ENCODE peak calls at places on chromosomes 11 and 22, in four cellular contexts. One of them, this sample, is unnamed.

GRCh38 chr11:116109228-116109627 is 605.0 kb upstream of the CADM1 start:
- DNase-seq in MM.1S: no peak
- DNase-seq in transverse colon: no peak
- DNase-seq in right atrium auricular region: no peak
- DNase-seq in this sample: no peak

GRCh38 chr11:2133481-2134021 is 5.6 kb downstream of the IGF2 start:
- DNase-seq in MM.1S: no peak
- DNase-seq in transverse colon: no peak
- DNase-seq in right atrium auricular region: no peak
- DNase-seq in this sample: no peak

GRCh38 chr22:22207845-22208564 is 36.6 kb upstream of the VPREB1 start:
- DNase-seq in right atrium auricular region: peak
- DNase-seq in transverse colon: peak
- DNase-seq in MM.1S: peak
- DNase-seq in this sample: peak

GRCh38 chr22:49673048-49673447 is 154.6 kb downstream of the BRD1 start:
- DNase-seq in right atrium auricular region: no peak
- DNase-seq in transverse colon: no peak
- DNase-seq in MM.1S: no peak
- DNase-seq in this sample: no peak

GRCh38 chr11:107157146-107157808 is 139.0 kb upstream of the GUCY1A2 start:
- DNase-seq in transverse colon: no peak
- DNase-seq in MM.1S: no peak
- DNase-seq in right atrium auricular region: no peak
- DNase-seq in this sample: no peak

GRCh38 chr11:20353829-20354434 is 9.6 kb upstream of the HTATIP2 start:
- DNase-seq in transverse colon: peak
- DNase-seq in right atrium auricular region: no peak
- DNase-seq in MM.1S: peak
- DNase-seq in this sample: peak

GRCh38 chr11:17553249-17553546 is 6.1 kb downstream of the OTOG start:
- DNase-seq in transverse colon: no peak
- DNase-seq in MM.1S: no peak
- DNase-seq in right atrium auricular region: no peak
- DNase-seq in this sample: no peak

GRCh38 chr22:19674129-19674928 is 40.0 kb upstream of the SEPTIN5 start:
- DNase-seq in right atrium auricular region: no peak
- DNase-seq in MM.1S: no peak
- DNase-seq in transverse colon: no peak
- DNase-seq in this sample: no peak

GRCh38 chr11:76512851-76513653 is 68.2 kb downstream of the EMSY start:
- DNase-seq in MM.1S: peak
- DNase-seq in right atrium auricular region: no peak
- DNase-seq in transverse colon: no peak
- DNase-seq in this sample: no peak

GRCh38 chr11:62399172-62399867 is 19.5 kb upstream of the SCGB1A1 start:
- DNase-seq in MM.1S: no peak
- DNase-seq in right atrium auricular region: no peak
- DNase-seq in transverse colon: no peak
- DNase-seq in this sample: no peak

GRCh38 chr22:17060126-17060525 is 24.7 kb upstream of the IL17RA start:
- DNase-seq in right atrium auricular region: no peak
- DNase-seq in MM.1S: no peak
- DNase-seq in transverse colon: no peak
- DNase-seq in this sample: no peak

GRCh38 chr11:11036185-11037161 is 178.6 kb upstream of the ZBED5 start:
- DNase-seq in transverse colon: no peak
- DNase-seq in MM.1S: peak
- DNase-seq in right atrium auricular region: no peak
- DNase-seq in this sample: peak

GRCh38 chr22:27983361-27983791 is 64.3 kb upstream of the PITPNB start:
- DNase-seq in right atrium auricular region: peak
- DNase-seq in MM.1S: no peak
- DNase-seq in transverse colon: no peak
- DNase-seq in this sample: no peak

GRCh38 chr11:126799974-126800373 is 200.6 kb downstream of the KIRREL3 start:
- DNase-seq in right atrium auricular region: no peak
- DNase-seq in transverse colon: no peak
- DNase-seq in MM.1S: no peak
- DNase-seq in this sample: no peak

GRCh38 chr11:133228406-133229330 is 303.6 kb downstream of the OPCML start:
- DNase-seq in transverse colon: peak
- DNase-seq in right atrium auricular region: no peak
- DNase-seq in MM.1S: no peak
- DNase-seq in this sample: peak

GRCh38 chr22:39546889-39547586 is 14.5 kb upstream of the RPS19BP1 start:
- DNase-seq in MM.1S: no peak
- DNase-seq in right atrium auricular region: no peak
- DNase-seq in transverse colon: no peak
- DNase-seq in this sample: no peak

GRCh38 chr11:68965901-68966868 is 14.6 kb downstream of the MRGPRD start:
- DNase-seq in transverse colon: no peak
- DNase-seq in MM.1S: no peak
- DNase-seq in right atrium auricular region: no peak
- DNase-seq in this sample: no peak

GRCh38 chr11:36376315-36376887 is 80.3 kb downstream of the PRR5L start:
- DNase-seq in transverse colon: peak
- DNase-seq in MM.1S: no peak
- DNase-seq in right atrium auricular region: no peak
- DNase-seq in this sample: peak

GRCh38 chr11:251550-251949 is 14.8 kb downstream of the PSMD13 start:
- DNase-seq in right atrium auricular region: no peak
- DNase-seq in transverse colon: no peak
- DNase-seq in MM.1S: no peak
- DNase-seq in this sample: no peak

GRCh38 chr11:2092956-2093412 is 46.2 kb downstream of the IGF2 start:
- DNase-seq in transverse colon: peak
- DNase-seq in right atrium auricular region: no peak
- DNase-seq in MM.1S: peak
- DNase-seq in this sample: peak

GRCh38 chr11:3130269-3131071 is 34.6 kb downstream of the OSBPL5 start:
- DNase-seq in right atrium auricular region: no peak
- DNase-seq in transverse colon: no peak
- DNase-seq in MM.1S: no peak
- DNase-seq in this sample: peak

GRCh38 chr22:50173221-50173982 is 2.9 kb downstream of the PANX2 start:
- DNase-seq in transverse colon: peak
- DNase-seq in right atrium auricular region: no peak
- DNase-seq in MM.1S: no peak
- DNase-seq in this sample: no peak

GRCh38 chr11:125074511-125075241 is 11.6 kb downstream of the SLC37A2 start:
- DNase-seq in right atrium auricular region: peak
- DNase-seq in transverse colon: no peak
- DNase-seq in MM.1S: no peak
- DNase-seq in this sample: no peak

GRCh38 chr11:115153135-115153534 is 351.1 kb downstream of the CADM1 start:
- DNase-seq in transverse colon: no peak
- DNase-seq in MM.1S: no peak
- DNase-seq in right atrium auricular region: no peak
- DNase-seq in this sample: no peak

GRCh38 chr11:16604784-16605439 is 133.5 kb upstream of the C11orf58 start:
- DNase-seq in transverse colon: peak
- DNase-seq in MM.1S: peak
- DNase-seq in right atrium auricular region: no peak
- DNase-seq in this sample: peak

GRCh38 chr11:46680164-46680760 is 20.2 kb downstream of the ARHGAP1 start:
- DNase-seq in right atrium auricular region: no peak
- DNase-seq in MM.1S: no peak
- DNase-seq in transverse colon: no peak
- DNase-seq in this sample: no peak

GRCh38 chr11:107043242-107043991 is 25.1 kb upstream of the GUCY1A2 start:
- DNase-seq in MM.1S: peak
- DNase-seq in transverse colon: no peak
- DNase-seq in right atrium auricular region: no peak
- DNase-seq in this sample: no peak

GRCh38 chr11:67304511-67305113 is 1.3 kb downstream of the SSH3 start:
- DNase-seq in transverse colon: peak
- DNase-seq in MM.1S: no peak
- DNase-seq in right atrium auricular region: no peak
- DNase-seq in this sample: no peak

GRCh38 chr11:115631609-115632008 is 127.4 kb upstream of the CADM1 start:
- DNase-seq in MM.1S: no peak
- DNase-seq in right atrium auricular region: no peak
- DNase-seq in transverse colon: no peak
- DNase-seq in this sample: no peak

GRCh38 chr22:40415531-40416266 is 45.3 kb downstream of the SGSM3 start:
- DNase-seq in transverse colon: peak
- DNase-seq in right atrium auricular region: no peak
- DNase-seq in MM.1S: no peak
- DNase-seq in this sample: no peak

GRCh38 chr11:72736452-72737069 is 15.6 kb downstream of the ARAP1 start:
- DNase-seq in MM.1S: no peak
- DNase-seq in right atrium auricular region: no peak
- DNase-seq in transverse colon: no peak
- DNase-seq in this sample: no peak
- H3K27ac ChIP-seq in MM.1S: no peak
- H3K27ac ChIP-seq in right atrium auricular region: peak
- H3K27ac ChIP-seq in transverse colon: peak
- H3K27ac ChIP-seq in this sample: peak

DNA sequence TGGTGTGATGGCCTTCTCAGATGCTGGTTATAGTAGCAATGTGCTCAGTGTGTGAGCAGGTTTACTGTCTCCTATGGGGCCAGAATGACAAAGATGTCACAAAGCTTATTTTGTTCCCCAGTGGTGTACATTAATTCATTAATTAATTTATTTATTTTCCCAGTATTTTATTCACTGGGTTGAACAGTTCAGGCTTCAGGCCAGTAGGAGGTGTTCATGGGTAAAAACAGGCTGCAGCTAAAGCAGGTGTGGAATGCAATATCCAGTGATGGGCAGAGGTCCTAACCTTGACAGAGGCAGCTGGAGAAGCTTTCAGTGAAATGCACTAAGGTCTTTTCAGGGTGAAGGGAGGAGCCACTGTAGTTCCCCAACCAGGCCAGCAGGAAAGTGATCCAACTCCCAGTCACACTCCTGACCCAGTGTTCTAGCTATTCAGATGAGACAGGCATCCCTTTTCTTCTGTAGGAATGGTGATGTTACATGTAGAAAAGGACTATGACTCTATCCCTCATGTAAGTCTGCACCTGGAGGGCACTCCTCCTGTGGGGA is 7.8 kb upstream of the FANCF start:
- DNase-seq in right atrium auricular region: no peak
- DNase-seq in MM.1S: no peak
- DNase-seq in transverse colon: no peak
- DNase-seq in this sample: no peak
- TF ChIP-seq CTCF in right atrium auricular region: no peak
- TF ChIP-seq CTCF in MM.1S: peak
- TF ChIP-seq CTCF in transverse colon: no peak
- TF ChIP-seq CTCF in this sample: no peak

GRCh38 chr22:26884921-26885320 is 227.5 kb downstream of the MIAT start:
- DNase-seq in MM.1S: no peak
- DNase-seq in transverse colon: no peak
- DNase-seq in right atrium auricular region: peak
- DNase-seq in this sample: no peak
- H3K27ac ChIP-seq in MM.1S: no peak
- H3K27ac ChIP-seq in transverse colon: no peak
- H3K27ac ChIP-seq in right atrium auricular region: no peak
- H3K27ac ChIP-seq in this sample: no peak

GRCh38 chr11:30581646-30582045 is 4.5 kb downstream of the MPPED2 start:
- DNase-seq in transverse colon: no peak
- DNase-seq in right atrium auricular region: no peak
- DNase-seq in MM.1S: no peak
- DNase-seq in this sample: no peak

GRCh38 chr11:30586251-30587144 is at the start of gene MPPED2:
- DNase-seq in MM.1S: peak
- DNase-seq in transverse colon: peak
- DNase-seq in right atrium auricular region: no peak
- DNase-seq in this sample: peak

GRCh38 chr11:30585067-30585891 is 874 bp downstream of the MPPED2 start:
- DNase-seq in MM.1S: peak
- DNase-seq in transverse colon: no peak
- DNase-seq in right atrium auricular region: no peak
- DNase-seq in this sample: peak

GRCh38 chr11:30583505-30584280 is 2.5 kb downstream of the MPPED2 start:
- DNase-seq in right atrium auricular region: peak
- DNase-seq in MM.1S: no peak
- DNase-seq in transverse colon: peak
- DNase-seq in this sample: peak

GRCh38 chr11:30585892-30586250 is 282 bp downstream of the MPPED2 start:
- DNase-seq in MM.1S: no peak
- DNase-seq in transverse colon: peak
- DNase-seq in right atrium auricular region: no peak
- DNase-seq in this sample: peak
- TF ChIP-seq CTCF in MM.1S: no peak
- TF ChIP-seq CTCF in transverse colon: no peak
- TF ChIP-seq CTCF in right atrium auricular region: no peak
- TF ChIP-seq CTCF in this sample: no peak

GRCh38 chr11:131839326-131839725 is 468.9 kb downstream of the NTM start:
- DNase-seq in right atrium auricular region: no peak
- DNase-seq in transverse colon: no peak
- DNase-seq in MM.1S: no peak
- DNase-seq in this sample: no peak
- H3K27ac ChIP-seq in right atrium auricular region: no peak
- H3K27ac ChIP-seq in transverse colon: no peak
- H3K27ac ChIP-seq in MM.1S: no peak
- H3K27ac ChIP-seq in this sample: no peak